ENCODE peak calls at places on chromosomes 3 and 15, in eight cellular contexts. R, L, E, V, G, M, O and P are unnamed samples.

GRCh38 chr15:101772921-101773320 is 30.4 kb upstream of the OR4F6 start:
- DNase-seq in R (no peak), L (no peak), E (no peak), V (no peak), G (no peak), M (no peak), O (no peak), P (no peak)

GRCh38 chr15:67790610-67791319 is 34.5 kb upstream of the SKOR1 start:
- DNase-seq in R (no peak), L (no peak), E (no peak), V (no peak), G (no peak), M (no peak), O (no peak), P (no peak)

GRCh38 chr15:64586259-64586658 is 125.9 kb downstream of the ZNF609 start:
- DNase-seq in R (no peak), L (no peak), E (no peak), V (no peak), G (no peak), M (no peak), O (no peak), P (no peak)

GRCh38 chr3:66037330-66037985 is 1.3 kb downstream of the MAGI1 start:
- DNase-seq in R (peak; percentile 77), L (peak; percentile 65), E (no peak), V (peak; percentile 62), G (no peak), M (peak; percentile 59), O (no peak), P (no peak)

GRCh38 chr3:183619624-183620274 is 15.7 kb upstream of the KLHL24 start:
- DNase-seq in R (no peak), L (no peak), E (no peak), V (no peak), G (no peak), M (no peak), O (no peak), P (no peak)

GRCh38 chr3:13346481-13347389 is 73.4 kb downstream of the NUP210 start:
- DNase-seq in R (peak; percentile 87), L (peak; percentile 30), E (peak; percentile 46), V (peak; percentile 36), G (no peak), M (peak; percentile 40), O (no peak), P (peak; percentile 12)

GRCh38 chr15:82677720-82678323 is 30.7 kb upstream of the CPEB1 start:
- DNase-seq in R (no peak), L (no peak), E (no peak), V (no peak), G (no peak), M (no peak), O (no peak), P (no peak)

GRCh38 chr3:110419571-110419970 is 652.0 kb upstream of the NECTIN3 start:
- DNase-seq in R (no peak), L (no peak), E (no peak), V (peak; percentile 80), G (no peak), M (no peak), O (peak; percentile 39), P (no peak)

GRCh38 chr3:67531149-67532101 is 123.0 kb downstream of the SUCLG2 start:
- DNase-seq in R (no peak), L (no peak), E (no peak), V (peak; percentile 68), G (no peak), M (no peak), O (no peak), P (no peak)

GRCh38 chr3:98574157-98574556 is 19.3 kb downstream of the CPOX start:
- DNase-seq in R (no peak), L (no peak), E (no peak), V (no peak), G (no peak), M (no peak), O (no peak), P (no peak)

GRCh38 chr3:131067983-131068382 is 41.3 kb downstream of the NEK11 start:
- DNase-seq in R (no peak), L (peak; percentile 39), E (no peak), V (no peak), G (no peak), M (peak; percentile 22), O (no peak), P (no peak)

GRCh38 chr3:16456784-16457415 is 56.6 kb downstream of the RFTN1 start:
- DNase-seq in R (no peak), L (no peak), E (no peak), V (peak; percentile 83), G (no peak), M (no peak), O (no peak), P (no peak)

GRCh38 chr3:51718547-51719412 is 11.9 kb downstream of the GRM2 start:
- DNase-seq in R (peak; percentile 91), L (peak; percentile 52), E (no peak), V (peak; percentile 58), G (peak; percentile 27), M (peak; percentile 70), O (peak; percentile 5), P (peak; percentile 67)

GRCh38 chr15:94523873-94524272 is 292.5 kb downstream of the MCTP2 start:
- DNase-seq in R (no peak), L (no peak), E (no peak), V (no peak), G (no peak), M (no peak), O (no peak), P (no peak)

GRCh38 chr15:84748274-84749110 is at the start of gene ZNF592:
- DNase-seq in R (peak; percentile 93), L (peak; percentile 92), E (peak; percentile 85), V (peak; percentile 84), G (no peak), M (peak; percentile 88), O (peak; percentile 64), P (peak; percentile 59)

GRCh38 chr3:123337226-123337625 is 111.7 kb downstream of the ADCY5 start:
- DNase-seq in R (no peak), L (no peak), E (no peak), V (no peak), G (no peak), M (no peak), O (no peak), P (no peak)

GRCh38 chr3:172359231-172359630 is 89.0 kb downstream of the GHSR start:
- DNase-seq in R (no peak), L (no peak), E (no peak), V (no peak), G (no peak), M (no peak), O (no peak), P (no peak)

GRCh38 chr3:26104856-26105255 is 315.0 kb downstream of the OXSM start:
- DNase-seq in R (peak; percentile 3), L (no peak), E (no peak), V (no peak), G (no peak), M (no peak), O (no peak), P (no peak)

GRCh38 chr3:59660852-59661624 is 611.2 kb upstream of the CFAP20DC start:
- DNase-seq in R (no peak), L (no peak), E (no peak), V (no peak), G (no peak), M (no peak), O (no peak), P (no peak)

GRCh38 chr3:43691120-43692002 is 623 bp downstream of the ABHD5 start:
- DNase-seq in R (peak; percentile 87), L (peak; percentile 66), E (no peak), V (peak; percentile 56), G (no peak), M (peak; percentile 77), O (no peak), P (peak; percentile 45)

GRCh38 chr15:67148196-67148701 is 82.8 kb downstream of the SMAD3 start:
- DNase-seq in R (no peak), L (no peak), E (no peak), V (peak; percentile 93), G (no peak), M (no peak), O (peak; percentile 65), P (peak; percentile 39)

GRCh38 chr3:128553560-128553959 is 60.6 kb upstream of the GATA2 start:
- DNase-seq in R (no peak), L (no peak), E (no peak), V (no peak), G (no peak), M (no peak), O (no peak), P (no peak)

GRCh38 chr3:178083906-178084823 is 452.1 kb upstream of the KCNMB2 start:
- DNase-seq in R (peak; percentile 18), L (no peak), E (no peak), V (peak; percentile 27), G (no peak), M (no peak), O (no peak), P (no peak)